ENCODE peak calls at places on chromosomes 12 and 14, in nine cellular contexts. One of them, this sample, is unnamed.

GRCh38 chr12:12432373-12432772 is 75.5 kb downstream of the BORCS5 start:
- DNase-seq in CD8-positive, alpha-beta T cell: no peak
- DNase-seq in foreskin fibroblast: peak; percentile 68
- DNase-seq in psoas muscle: no peak
- DNase-seq in MCF 10A: peak; percentile 84
- DNase-seq in heart right ventricle: no peak
- DNase-seq in progenitor cell of endocrine pancreas: no peak
- DNase-seq in OCI-LY7: no peak
- DNase-seq in right atrium auricular region: no peak
- DNase-seq in this sample: peak; percentile 92

GRCh38 chr14:103061482-103061976 is 4.2 kb upstream of the CDC42BPB start:
- DNase-seq in psoas muscle: no peak
- DNase-seq in right atrium auricular region: no peak
- DNase-seq in heart right ventricle: no peak
- DNase-seq in MCF 10A: no peak
- DNase-seq in CD8-positive, alpha-beta T cell: no peak
- DNase-seq in foreskin fibroblast: no peak
- DNase-seq in OCI-LY7: no peak
- DNase-seq in progenitor cell of endocrine pancreas: no peak
- DNase-seq in this sample: no peak

GRCh38 chr14:65961004-65961403 is 525.2 kb upstream of the CCDC196 start:
- DNase-seq in MCF 10A: peak; percentile 64
- DNase-seq in right atrium auricular region: peak; percentile 65
- DNase-seq in foreskin fibroblast: peak; percentile 1
- DNase-seq in OCI-LY7: peak; percentile 41
- DNase-seq in CD8-positive, alpha-beta T cell: peak; percentile 27
- DNase-seq in heart right ventricle: peak; percentile 15
- DNase-seq in psoas muscle: peak; percentile 43
- DNase-seq in progenitor cell of endocrine pancreas: peak; percentile 39
- DNase-seq in this sample: peak; percentile 49

GRCh38 chr12:119334459-119335170 is at the start of gene CCDC60:
- DNase-seq in OCI-LY7: no peak
- DNase-seq in heart right ventricle: no peak
- DNase-seq in progenitor cell of endocrine pancreas: peak; percentile 80
- DNase-seq in foreskin fibroblast: no peak
- DNase-seq in CD8-positive, alpha-beta T cell: no peak
- DNase-seq in MCF 10A: no peak
- DNase-seq in psoas muscle: no peak
- DNase-seq in right atrium auricular region: no peak
- DNase-seq in this sample: peak; percentile 71

GRCh38 chr14:70289138-70289537 is 70.3 kb downstream of the COX16 start:
- DNase-seq in MCF 10A: no peak
- DNase-seq in OCI-LY7: no peak
- DNase-seq in heart right ventricle: no peak
- DNase-seq in foreskin fibroblast: no peak
- DNase-seq in psoas muscle: no peak
- DNase-seq in CD8-positive, alpha-beta T cell: no peak
- DNase-seq in right atrium auricular region: no peak
- DNase-seq in progenitor cell of endocrine pancreas: no peak
- DNase-seq in this sample: no peak

GRCh38 chr12:27525373-27525772 is 1.4 kb downstream of the PPFIBP1 start:
- DNase-seq in OCI-LY7: no peak
- DNase-seq in foreskin fibroblast: peak; percentile 73
- DNase-seq in progenitor cell of endocrine pancreas: no peak
- DNase-seq in CD8-positive, alpha-beta T cell: no peak
- DNase-seq in MCF 10A: peak; percentile 78
- DNase-seq in psoas muscle: no peak
- DNase-seq in right atrium auricular region: no peak
- DNase-seq in heart right ventricle: peak; percentile 67
- DNase-seq in this sample: peak; percentile 86

GRCh38 chr12:120006248-120006975 is 17.4 kb downstream of the BICDL1 start:
- DNase-seq in heart right ventricle: no peak
- DNase-seq in progenitor cell of endocrine pancreas: no peak
- DNase-seq in right atrium auricular region: no peak
- DNase-seq in CD8-positive, alpha-beta T cell: no peak
- DNase-seq in foreskin fibroblast: no peak
- DNase-seq in psoas muscle: no peak
- DNase-seq in OCI-LY7: no peak
- DNase-seq in MCF 10A: no peak
- DNase-seq in this sample: peak; percentile 29

GRCh38 chr14:35678403-35679028 is 130.6 kb downstream of the RALGAPA1 start:
- DNase-seq in psoas muscle: no peak
- DNase-seq in MCF 10A: no peak
- DNase-seq in right atrium auricular region: no peak
- DNase-seq in CD8-positive, alpha-beta T cell: no peak
- DNase-seq in heart right ventricle: no peak
- DNase-seq in foreskin fibroblast: no peak
- DNase-seq in OCI-LY7: no peak
- DNase-seq in progenitor cell of endocrine pancreas: no peak
- DNase-seq in this sample: no peak

GRCh38 chr12:92439397-92439779 is 263.4 kb upstream of the PLEKHG7 start:
- DNase-seq in foreskin fibroblast: peak; percentile 53
- DNase-seq in OCI-LY7: no peak
- DNase-seq in right atrium auricular region: peak; percentile 68
- DNase-seq in CD8-positive, alpha-beta T cell: no peak
- DNase-seq in heart right ventricle: no peak
- DNase-seq in progenitor cell of endocrine pancreas: no peak
- DNase-seq in MCF 10A: peak; percentile 92
- DNase-seq in psoas muscle: peak; percentile 12
- DNase-seq in this sample: peak; percentile 92

GRCh38 chr14:25351269-25351668 is 301.3 kb upstream of the STXBP6 start:
- DNase-seq in OCI-LY7: no peak
- DNase-seq in psoas muscle: no peak
- DNase-seq in foreskin fibroblast: no peak
- DNase-seq in progenitor cell of endocrine pancreas: no peak
- DNase-seq in CD8-positive, alpha-beta T cell: no peak
- DNase-seq in right atrium auricular region: no peak
- DNase-seq in heart right ventricle: no peak
- DNase-seq in MCF 10A: no peak
- DNase-seq in this sample: no peak

GRCh38 chr12:68559246-68559645 is 51.5 kb upstream of the RAP1B start:
- DNase-seq in right atrium auricular region: no peak
- DNase-seq in progenitor cell of endocrine pancreas: no peak
- DNase-seq in MCF 10A: peak; percentile 78
- DNase-seq in psoas muscle: no peak
- DNase-seq in foreskin fibroblast: no peak
- DNase-seq in CD8-positive, alpha-beta T cell: no peak
- DNase-seq in OCI-LY7: no peak
- DNase-seq in heart right ventricle: no peak
- DNase-seq in this sample: peak; percentile 98

GRCh38 chr14:105495990-105496830 is 5.2 kb downstream of the TEDC1 start:
- DNase-seq in OCI-LY7: no peak
- DNase-seq in psoas muscle: no peak
- DNase-seq in foreskin fibroblast: no peak
- DNase-seq in right atrium auricular region: no peak
- DNase-seq in heart right ventricle: no peak
- DNase-seq in CD8-positive, alpha-beta T cell: no peak
- DNase-seq in progenitor cell of endocrine pancreas: no peak
- DNase-seq in MCF 10A: no peak
- DNase-seq in this sample: no peak

GRCh38 chr12:94141892-94142291 is 6.5 kb upstream of the PLXNC1 start:
- DNase-seq in psoas muscle: no peak
- DNase-seq in progenitor cell of endocrine pancreas: no peak
- DNase-seq in right atrium auricular region: no peak
- DNase-seq in OCI-LY7: no peak
- DNase-seq in heart right ventricle: no peak
- DNase-seq in CD8-positive, alpha-beta T cell: no peak
- DNase-seq in foreskin fibroblast: no peak
- DNase-seq in MCF 10A: no peak
- DNase-seq in this sample: no peak
- TF ChIP-seq CTCF in psoas muscle: no peak
- TF ChIP-seq CTCF in progenitor cell of endocrine pancreas: no peak
- TF ChIP-seq CTCF in right atrium auricular region: no peak
- TF ChIP-seq CTCF in OCI-LY7: peak; percentile 60
- TF ChIP-seq CTCF in heart right ventricle: no peak
- TF ChIP-seq CTCF in CD8-positive, alpha-beta T cell: no peak
- TF ChIP-seq CTCF in foreskin fibroblast: no peak
- TF ChIP-seq CTCF in MCF 10A: no peak
- TF ChIP-seq CTCF in this sample: no peak

GRCh38 chr12:18320036-18320617 is 58.8 kb downstream of the PIK3C2G start:
- DNase-seq in right atrium auricular region: no peak
- DNase-seq in progenitor cell of endocrine pancreas: no peak
- DNase-seq in CD8-positive, alpha-beta T cell: no peak
- DNase-seq in foreskin fibroblast: peak; percentile 76
- DNase-seq in heart right ventricle: no peak
- DNase-seq in psoas muscle: no peak
- DNase-seq in OCI-LY7: peak; percentile 24
- DNase-seq in MCF 10A: peak; percentile 84
- DNase-seq in this sample: peak; percentile 78
- TF ChIP-seq CTCF in right atrium auricular region: peak; percentile 25
- TF ChIP-seq CTCF in progenitor cell of endocrine pancreas: peak; percentile 75
- TF ChIP-seq CTCF in CD8-positive, alpha-beta T cell: no peak
- TF ChIP-seq CTCF in foreskin fibroblast: peak; percentile 35
- TF ChIP-seq CTCF in heart right ventricle: peak; percentile 50
- TF ChIP-seq CTCF in psoas muscle: no peak
- TF ChIP-seq CTCF in OCI-LY7: peak; percentile 72
- TF ChIP-seq CTCF in MCF 10A: peak; percentile 44
- TF ChIP-seq CTCF in this sample: peak; percentile 53

DNA sequence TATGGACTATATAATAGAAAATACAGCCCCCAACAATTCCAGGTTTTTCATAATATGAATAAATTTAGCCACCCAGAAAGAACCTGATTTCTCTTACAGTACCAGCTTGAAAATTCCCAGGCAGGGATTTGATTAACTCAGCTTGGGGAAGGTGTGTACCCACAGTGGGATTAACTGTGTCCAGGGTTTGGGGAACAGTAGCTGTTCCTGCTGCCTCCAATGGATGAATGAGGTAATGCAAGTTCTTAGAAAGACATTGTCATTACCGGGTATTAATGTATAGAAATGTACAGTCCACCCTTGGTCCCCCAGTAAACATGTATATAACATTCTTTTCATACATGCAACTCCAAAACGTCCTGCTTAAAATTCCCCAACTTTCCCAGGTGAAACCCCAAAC is 115.6 kb downstream of the LRIG3 start:
- DNase-seq in progenitor cell of endocrine pancreas: no peak
- DNase-seq in CD8-positive, alpha-beta T cell: no peak
- DNase-seq in MCF 10A: peak; percentile 24
- DNase-seq in psoas muscle: no peak
- DNase-seq in right atrium auricular region: no peak
- DNase-seq in heart right ventricle: no peak
- DNase-seq in OCI-LY7: peak; percentile 2
- DNase-seq in foreskin fibroblast: no peak
- DNase-seq in this sample: peak; percentile 14
- TF ChIP-seq CTCF in progenitor cell of endocrine pancreas: peak; percentile 44
- TF ChIP-seq CTCF in CD8-positive, alpha-beta T cell: no peak
- TF ChIP-seq CTCF in MCF 10A: peak; percentile 16
- TF ChIP-seq CTCF in psoas muscle: no peak
- TF ChIP-seq CTCF in right atrium auricular region: no peak
- TF ChIP-seq CTCF in heart right ventricle: peak; percentile 20
- TF ChIP-seq CTCF in OCI-LY7: peak; percentile 72
- TF ChIP-seq CTCF in foreskin fibroblast: peak; percentile 5
- TF ChIP-seq CTCF in this sample: peak; percentile 51

GRCh38 chr12:39807043-39807442 is 187.4 kb upstream of the ABCD2 start:
- DNase-seq in right atrium auricular region: no peak
- DNase-seq in progenitor cell of endocrine pancreas: no peak
- DNase-seq in MCF 10A: peak; percentile 19
- DNase-seq in OCI-LY7: peak; percentile 13
- DNase-seq in foreskin fibroblast: no peak
- DNase-seq in heart right ventricle: no peak
- DNase-seq in psoas muscle: no peak
- DNase-seq in CD8-positive, alpha-beta T cell: no peak
- DNase-seq in this sample: peak; percentile 13
- TF ChIP-seq CTCF in right atrium auricular region: no peak
- TF ChIP-seq CTCF in progenitor cell of endocrine pancreas: peak; percentile 29
- TF ChIP-seq CTCF in MCF 10A: no peak
- TF ChIP-seq CTCF in OCI-LY7: peak; percentile 65
- TF ChIP-seq CTCF in foreskin fibroblast: peak; percentile 7
- TF ChIP-seq CTCF in heart right ventricle: no peak
- TF ChIP-seq CTCF in psoas muscle: no peak
- TF ChIP-seq CTCF in CD8-positive, alpha-beta T cell: no peak
- TF ChIP-seq CTCF in this sample: peak; percentile 3

GRCh38 chr14:93496856-93497255 is 66.1 kb downstream of the UNC79 start:
- DNase-seq in progenitor cell of endocrine pancreas: no peak
- DNase-seq in OCI-LY7: no peak
- DNase-seq in MCF 10A: no peak
- DNase-seq in CD8-positive, alpha-beta T cell: no peak
- DNase-seq in right atrium auricular region: no peak
- DNase-seq in foreskin fibroblast: no peak
- DNase-seq in heart right ventricle: no peak
- DNase-seq in psoas muscle: no peak
- DNase-seq in this sample: peak; percentile 38

GRCh38 chr14:93490001-93490400 is 59.3 kb downstream of the UNC79 start:
- DNase-seq in heart right ventricle: no peak
- DNase-seq in OCI-LY7: no peak
- DNase-seq in MCF 10A: no peak
- DNase-seq in CD8-positive, alpha-beta T cell: no peak
- DNase-seq in psoas muscle: no peak
- DNase-seq in right atrium auricular region: no peak
- DNase-seq in foreskin fibroblast: no peak
- DNase-seq in progenitor cell of endocrine pancreas: no peak
- DNase-seq in this sample: no peak

GRCh38 chr14:93493054-93493453 is 62.3 kb downstream of the UNC79 start:
- DNase-seq in foreskin fibroblast: no peak
- DNase-seq in CD8-positive, alpha-beta T cell: no peak
- DNase-seq in heart right ventricle: no peak
- DNase-seq in OCI-LY7: no peak
- DNase-seq in psoas muscle: no peak
- DNase-seq in right atrium auricular region: no peak
- DNase-seq in MCF 10A: no peak
- DNase-seq in progenitor cell of endocrine pancreas: no peak
- DNase-seq in this sample: no peak
- TF ChIP-seq CTCF in foreskin fibroblast: no peak
- TF ChIP-seq CTCF in CD8-positive, alpha-beta T cell: no peak
- TF ChIP-seq CTCF in heart right ventricle: no peak
- TF ChIP-seq CTCF in OCI-LY7: no peak
- TF ChIP-seq CTCF in psoas muscle: no peak
- TF ChIP-seq CTCF in right atrium auricular region: no peak
- TF ChIP-seq CTCF in MCF 10A: no peak
- TF ChIP-seq CTCF in progenitor cell of endocrine pancreas: no peak
- TF ChIP-seq CTCF in this sample: no peak

GRCh38 chr12:103326190-103326589 is 169.6 kb downstream of the C12orf42 start:
- DNase-seq in CD8-positive, alpha-beta T cell: no peak
- DNase-seq in MCF 10A: peak; percentile 38
- DNase-seq in heart right ventricle: no peak
- DNase-seq in psoas muscle: no peak
- DNase-seq in progenitor cell of endocrine pancreas: no peak
- DNase-seq in foreskin fibroblast: no peak
- DNase-seq in OCI-LY7: peak; percentile 33
- DNase-seq in right atrium auricular region: no peak
- DNase-seq in this sample: peak; percentile 4
- TF ChIP-seq CTCF in CD8-positive, alpha-beta T cell: no peak
- TF ChIP-seq CTCF in MCF 10A: peak; percentile 20
- TF ChIP-seq CTCF in heart right ventricle: no peak
- TF ChIP-seq CTCF in psoas muscle: no peak
- TF ChIP-seq CTCF in progenitor cell of endocrine pancreas: peak; percentile 59
- TF ChIP-seq CTCF in foreskin fibroblast: no peak
- TF ChIP-seq CTCF in OCI-LY7: peak; percentile 70
- TF ChIP-seq CTCF in right atrium auricular region: no peak
- TF ChIP-seq CTCF in this sample: peak; percentile 12

This sample was measured in bronchial epithelial cell.